ENCODE peak calls at places on chromosome 3, in six cellular contexts. I is mesenchymal stem cell, F is H1, Y is IMR-90, L is H9, O is neuronal stem cell. K is an unnamed sample.

GRCh38 chr3:185820973-185821758 is 3.7 kb downstream of the IGF2BP2 start:
- DNase-seq in I (peak), F (no peak), Y (peak), L (no peak), O (no peak), K (peak)

GRCh38 chr3:184786271-184787010 is 25.5 kb upstream of the VPS8 start:
- DNase-seq in I (peak), F (no peak), Y (peak), L (no peak), O (no peak), K (no peak)

GRCh38 chr3:47715928-47716327 is 65.8 kb downstream of the SMARCC1 start:
- DNase-seq in I (peak), F (no peak), Y (peak), L (no peak), O (no peak), K (no peak)

GRCh38 chr3:169613053-169613803 is 50.3 kb downstream of the MECOM start:
- DNase-seq in I (no peak), F (no peak), Y (no peak), L (no peak), O (no peak), K (peak)

GRCh38 chr3:4765212-4765611 is 214.0 kb upstream of the BHLHE40 start:
- DNase-seq in I (no peak), F (no peak), Y (no peak), L (no peak), O (no peak), K (no peak)

GRCh38 chr3:17577795-17578520 is 164.5 kb downstream of the TBC1D5 start:
- DNase-seq in I (peak), F (no peak), Y (peak), L (no peak), O (no peak), K (no peak)

GRCh38 chr3:4884901-4885300 is 94.3 kb upstream of the BHLHE40 start:
- DNase-seq in I (no peak), F (no peak), Y (no peak), L (no peak), O (no peak), K (no peak)

GRCh38 chr3:15651396-15651795 is 49.9 kb downstream of the BTD start:
- DNase-seq in I (no peak), F (no peak), Y (no peak), L (no peak), O (no peak), K (no peak)

GRCh38 chr3:146536681-146537080 is 7.7 kb downstream of the PLSCR1 start:
- DNase-seq in I (no peak), F (no peak), Y (no peak), L (no peak), O (no peak), K (no peak)

GRCh38 chr3:30500666-30501399 is 105.6 kb upstream of the TGFBR2 start:
- DNase-seq in I (no peak), F (no peak), Y (no peak), L (no peak), O (no peak), K (no peak)

GRCh38 chr3:58117561-58118305 is 93.0 kb downstream of the DNASE1L3 start:
- DNase-seq in I (no peak), F (no peak), Y (peak), L (no peak), O (no peak), K (peak)

GRCh38 chr3:153043729-153044314 is 118.2 kb upstream of the RAP2B start:
- DNase-seq in I (peak), F (no peak), Y (peak), L (no peak), O (no peak), K (peak)

GRCh38 chr3:55402886-55403605 is 84.1 kb downstream of the WNT5A start:
- DNase-seq in I (peak), F (no peak), Y (peak), L (no peak), O (no peak), K (peak)

GRCh38 chr3:57683286-57683685 is 9.6 kb downstream of the DENND6A start:
- DNase-seq in I (no peak), F (no peak), Y (no peak), L (no peak), O (no peak), K (no peak)

GRCh38 chr3:44970916-44971490 is 5.0 kb downstream of the ZDHHC3 start:
- DNase-seq in I (no peak), F (no peak), Y (no peak), L (no peak), O (no peak), K (no peak)

GRCh38 chr3:65146149-65146548 is 458.3 kb upstream of the ADAMTS9 start:
- DNase-seq in I (peak), F (peak), Y (no peak), L (peak), O (no peak), K (peak)

GRCh38 chr3:17195192-17195611 is 310.4 kb downstream of the PLCL2 start:
- DNase-seq in I (peak), F (no peak), Y (peak), L (no peak), O (no peak), K (peak)

GRCh38 chr3:184822654-184823053 is 10.7 kb downstream of the VPS8 start:
- DNase-seq in I (peak), F (no peak), Y (peak), L (no peak), O (no peak), K (no peak)

GRCh38 chr3:105828703-105829102 is 40.1 kb downstream of the CBLB start:
- DNase-seq in I (peak), F (no peak), Y (no peak), L (no peak), O (no peak), K (no peak)

GRCh38 chr3:155675094-155675493 is 69.8 kb downstream of the PLCH1 start:
- DNase-seq in I (no peak), F (no peak), Y (no peak), L (no peak), O (no peak), K (no peak)

GRCh38 chr3:5301671-5302297 is 114.3 kb downstream of the EDEM1 start:
- DNase-seq in I (peak), F (no peak), Y (peak), L (no peak), O (no peak), K (no peak)

GRCh38 chr3:177875786-177876476 is 660.3 kb upstream of the KCNMB2 start:
- DNase-seq in I (peak), F (no peak), Y (no peak), L (no peak), O (no peak), K (peak)

GRCh38 chr3:55376753-55377347 is 110.3 kb downstream of the WNT5A start:
- DNase-seq in I (no peak), F (no peak), Y (no peak), L (no peak), O (no peak), K (peak)

GRCh38 chr3:197730200-197730599 is 6.5 kb downstream of the RUBCN start:
- DNase-seq in I (peak), F (no peak), Y (peak), L (no peak), O (no peak), K (peak)

GRCh38 chr3:53938645-53939044 is 47.0 kb upstream of the SELENOK start:
- DNase-seq in I (peak), F (no peak), Y (peak), L (peak), O (peak), K (no peak)

GRCh38 chr3:132180337-132180791 is 136.8 kb upstream of the ACP3 start:
- DNase-seq in I (peak), F (peak), Y (peak), L (peak), O (peak), K (peak)

GRCh38 chr3:100698736-100699135 is 10.6 kb upstream of the TFG start:
- DNase-seq in I (no peak), F (no peak), Y (no peak), L (no peak), O (no peak), K (peak)

GRCh38 chr3:136898549-136898948 is 36.5 kb downstream of the NCK1 start:
- DNase-seq in I (no peak), F (no peak), Y (no peak), L (no peak), O (no peak), K (no peak)

GRCh38 chr3:187722206-187722612 is 19.9 kb upstream of the RTP2 start:
- DNase-seq in I (no peak), F (no peak), Y (no peak), L (peak), O (no peak), K (peak)

GRCh38 chr3:27134165-27134796 is 234.9 kb downstream of the NEK10 start:
- DNase-seq in I (peak), F (no peak), Y (peak), L (peak), O (peak), K (peak)

GRCh38 chr3:123960791-123961507 is at the start of gene CCDC14:
- DNase-seq in I (peak), F (peak), Y (peak), L (peak), O (peak), K (peak)

GRCh38 chr3:46695177-46695961 is 1.9 kb upstream of the ALS2CL start:
- DNase-seq in I (no peak), F (no peak), Y (no peak), L (peak), O (no peak), K (peak)

GRCh38 chr3:30231277-30232141 is 374.9 kb upstream of the TGFBR2 start:
- DNase-seq in I (peak), F (no peak), Y (peak), L (no peak), O (no peak), K (peak)

GRCh38 chr3:4290272-4290893 is 12.8 kb upstream of the SETMAR start:
- DNase-seq in I (peak), F (no peak), Y (peak), L (no peak), O (peak), K (peak)

GRCh38 chr3:156509209-156510174 is 45.4 kb downstream of the SSR3 start:
- DNase-seq in I (peak), F (no peak), Y (peak), L (no peak), O (peak), K (peak)

GRCh38 chr3:28590216-28590615 is 241.6 kb upstream of the AZI2 start:
- DNase-seq in I (peak), F (no peak), Y (peak), L (no peak), O (no peak), K (no peak)

GRCh38 chr3:48661501-48662139 is 1.1 kb downstream of the CELSR3 start:
- DNase-seq in I (peak), F (no peak), Y (peak), L (peak), O (peak), K (peak)

GRCh38 chr3:47096955-47097354 is 67.0 kb downstream of the SETD2 start:
- DNase-seq in I (peak), F (no peak), Y (peak), L (no peak), O (no peak), K (peak)

GRCh38 chr3:150925751-150926201 is 20.5 kb upstream of the MINDY4B start:
- DNase-seq in I (peak), F (peak), Y (peak), L (peak), O (peak), K (peak)

DNA sequence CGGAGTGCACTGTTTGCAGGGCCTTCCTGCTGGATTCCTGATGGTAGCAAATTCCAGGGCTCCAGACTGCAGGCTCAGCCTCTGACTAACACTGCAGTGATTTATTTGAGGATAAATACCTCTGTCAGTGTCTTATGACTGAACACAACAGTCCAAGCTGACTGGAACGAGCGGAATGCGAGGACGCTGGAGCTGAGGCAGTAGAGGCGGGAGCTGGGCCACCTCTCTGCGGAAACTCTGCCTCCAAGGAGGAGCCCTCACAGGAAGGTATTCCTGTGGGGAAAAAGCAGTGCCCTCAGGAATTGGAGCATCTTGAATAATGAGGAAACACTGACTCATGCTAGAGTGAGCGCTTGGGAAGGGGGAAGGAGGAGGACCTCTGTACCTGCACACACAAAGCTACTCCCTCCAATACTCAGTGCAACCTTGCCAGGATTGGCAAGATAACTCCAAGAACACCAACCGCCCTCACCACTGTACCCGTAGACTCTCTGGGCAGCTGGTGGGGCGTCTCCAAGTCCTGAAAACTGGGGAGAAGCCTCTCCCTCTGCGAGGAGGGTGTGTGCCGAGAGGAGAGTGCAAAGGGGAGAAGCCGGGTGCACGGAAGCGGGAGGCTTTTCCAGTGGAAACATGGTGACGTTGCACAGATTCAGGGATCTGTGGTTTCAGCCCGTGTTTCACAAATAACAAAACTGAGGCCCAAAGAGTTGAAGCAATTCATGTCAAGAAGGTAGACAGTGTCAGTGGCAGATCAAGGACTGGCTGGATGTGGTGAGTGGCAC is 43.0 kb downstream of the VGLL4 start:
- DNase-seq in I (peak), F (peak), Y (peak), L (peak), O (peak), K (peak)
- H3K4ac ChIP-seq in I (peak), F (no peak), Y (peak), L (no peak), O (no peak), K (peak)

DNA sequence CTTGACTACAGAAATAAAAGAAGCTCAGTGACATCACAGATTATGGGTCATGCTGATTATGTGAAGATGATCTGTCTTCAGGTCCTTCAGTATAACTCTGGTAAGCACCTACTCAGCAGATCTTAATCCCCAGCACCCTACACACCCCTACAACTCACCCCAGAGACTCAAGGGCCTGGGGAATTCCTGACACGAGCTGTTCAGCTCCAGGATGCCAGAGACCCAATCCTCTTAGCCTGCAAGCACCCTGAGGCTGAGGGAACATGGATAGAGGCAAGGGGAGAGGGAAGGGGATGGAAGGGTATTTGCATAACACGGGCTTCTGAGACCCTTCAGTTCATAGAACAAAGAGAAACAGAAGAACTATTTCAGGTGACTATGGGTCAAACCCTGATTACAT is 13.0 kb downstream of the GLB1 start:
- DNase-seq in I (no peak), F (no peak), Y (no peak), L (no peak), O (no peak), K (no peak)
- H3K4ac ChIP-seq in I (no peak), F (no peak), Y (no peak), L (no peak), O (no peak), K (no peak)

GRCh38 chr3:149577801-149578200 is 80.0 kb downstream of the WWTR1 start:
- DNase-seq in I (no peak), F (no peak), Y (no peak), L (no peak), O (no peak), K (peak)

GRCh38 chr3:149579161-149579560 is 78.7 kb downstream of the WWTR1 start:
- DNase-seq in I (no peak), F (no peak), Y (no peak), L (no peak), O (no peak), K (no peak)

GRCh38 chr3:149581681-149582349 is 76.0 kb downstream of the WWTR1 start:
- DNase-seq in I (peak), F (no peak), Y (peak), L (no peak), O (no peak), K (peak)

GRCh38 chr3:149581248-149581647 is 76.6 kb downstream of the WWTR1 start:
- DNase-seq in I (peak), F (no peak), Y (no peak), L (no peak), O (no peak), K (no peak)

DNA sequence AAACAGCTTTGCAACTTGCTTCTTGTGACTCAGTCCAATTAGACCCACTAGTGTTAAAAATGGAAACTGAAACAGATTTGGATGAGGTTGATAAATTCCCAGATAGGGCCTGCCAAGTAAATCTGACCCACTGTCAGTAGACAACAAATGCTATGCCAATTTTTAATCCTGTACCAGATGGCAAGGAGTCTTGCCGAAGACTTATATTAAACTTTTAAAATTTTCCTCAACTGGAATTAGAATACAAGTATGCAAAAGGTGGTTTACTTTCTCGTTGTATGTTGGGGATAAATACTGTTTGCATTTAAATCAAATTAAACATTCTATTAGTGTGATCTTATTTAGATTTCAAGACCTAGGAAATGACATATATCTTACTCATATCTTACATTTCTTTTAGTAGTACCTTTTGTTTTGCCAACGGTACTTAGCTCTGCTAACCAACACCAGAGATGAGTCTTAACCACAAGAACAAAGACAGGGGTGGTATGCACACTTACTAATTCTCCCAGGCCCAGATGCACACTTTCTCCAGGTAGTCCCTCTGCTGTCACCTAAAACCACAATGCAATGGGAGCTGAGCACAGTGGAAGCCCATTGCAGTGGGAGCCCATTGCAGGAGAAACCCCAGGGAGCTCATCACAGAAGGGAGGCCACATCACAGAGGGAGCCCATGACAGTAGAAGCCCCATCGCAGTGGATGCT is 77.8 kb downstream of the WWTR1 start:
- DNase-seq in I (peak), F (no peak), Y (peak), L (no peak), O (no peak), K (no peak)
- H3K4ac ChIP-seq in I (peak), F (no peak), Y (peak), L (no peak), O (no peak), K (no peak)

DNA sequence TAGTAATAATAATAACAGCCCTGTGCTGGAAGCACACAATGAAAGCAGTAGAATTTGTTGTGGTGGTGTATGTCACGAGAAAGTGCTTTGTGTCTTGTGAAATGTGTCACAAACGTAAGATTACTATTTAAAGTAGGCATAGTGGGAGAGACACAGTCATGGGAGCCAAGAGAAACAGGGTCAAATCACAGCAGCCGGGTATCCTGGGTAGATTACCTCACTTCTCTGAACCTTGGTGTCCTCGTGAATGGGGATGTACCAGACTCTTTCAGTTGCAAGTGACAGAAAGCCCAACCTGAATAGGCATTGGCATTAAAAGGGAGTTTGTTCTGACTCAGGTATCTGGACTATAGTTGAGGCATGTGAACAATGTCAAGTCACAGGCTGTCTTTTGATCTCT is 29.1 kb upstream of the SRGAP3 start:
- DNase-seq in I (no peak), F (no peak), Y (no peak), L (no peak), O (no peak), K (peak)
- H3K4ac ChIP-seq in I (no peak), F (no peak), Y (no peak), L (no peak), O (no peak), K (no peak)

GRCh38 chr3:128546646-128547045 is 53.6 kb upstream of the GATA2 start:
- DNase-seq in I (no peak), F (no peak), Y (no peak), L (no peak), O (no peak), K (no peak)
- H3K4ac ChIP-seq in I (no peak), F (no peak), Y (peak), L (no peak), O (no peak), K (no peak)

DNA sequence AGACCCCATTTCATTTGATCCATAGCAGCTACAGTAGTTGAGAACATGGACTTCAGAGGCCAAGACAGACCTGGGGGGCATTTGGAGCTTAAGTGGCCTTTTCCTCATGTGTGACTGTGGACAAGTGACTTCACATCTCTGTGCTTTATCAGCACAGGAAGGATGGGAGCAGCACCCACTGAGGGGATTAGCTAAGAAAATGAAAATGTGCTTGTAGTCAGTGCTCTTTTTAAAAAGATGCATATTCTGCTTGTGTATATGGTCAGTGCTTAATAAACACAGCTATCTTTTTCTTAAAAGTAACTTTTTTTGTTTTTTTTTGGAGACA is 34.5 kb downstream of the SLC6A6 start:
- DNase-seq in I (no peak), F (no peak), Y (no peak), L (no peak), O (no peak), K (no peak)
- H3K4ac ChIP-seq in I (no peak), F (no peak), Y (no peak), L (no peak), O (no peak), K (no peak)

K was measured in mesendoderm.